ENCODE peak calls at places on chromosomes 5 and 9, in seven cellular contexts. T, P, X, F, R, E and Z are unnamed samples.

GRCh38 chr9:33288828-33289483 is 1.4 kb upstream of the NFX1 start:
- DNase-seq in T (peak; percentile 58), E (no peak), F (no peak), R (no peak), X (no peak), P (peak; percentile 17), Z (peak; percentile 75)

GRCh38 chr5:41790038-41790776 is 80.0 kb downstream of the OXCT1 start:
- DNase-seq in T (no peak), R (no peak), E (no peak), X (no peak), P (no peak), F (no peak), Z (no peak)

GRCh38 chr9:85248514-85249312 is 493.0 kb downstream of the AGTPBP1 start:
- DNase-seq in T (no peak), R (no peak), F (peak; percentile 62), E (peak; percentile 10), P (no peak), X (no peak), Z (no peak)

GRCh38 chr5:90586469-90586868 is 27.9 kb downstream of the ADGRV1 start:
- DNase-seq in X (no peak), P (no peak), F (no peak), T (no peak), E (no peak), R (no peak), Z (no peak)

GRCh38 chr9:106878081-106878837 is 15.3 kb downstream of the ZNF462 start:
- DNase-seq in F (no peak), P (no peak), E (no peak), T (no peak), X (no peak), R (no peak), Z (no peak)

GRCh38 chr5:35082530-35082929 is 34.8 kb upstream of the AGXT2 start:
- DNase-seq in E (no peak), T (no peak), X (no peak), P (no peak), R (no peak), F (no peak), Z (no peak)

GRCh38 chr5:119484884-119485283 is 32.6 kb downstream of the HSD17B4 start:
- DNase-seq in T (no peak), X (no peak), F (no peak), P (no peak), R (no peak), E (no peak), Z (no peak)

GRCh38 chr5:40401281-40401680 is 278.4 kb upstream of the PTGER4 start:
- DNase-seq in F (no peak), R (no peak), E (no peak), P (no peak), T (no peak), X (no peak), Z (no peak)

GRCh38 chr5:93581738-93582414 is 857 bp upstream of the NR2F1-AS1 start:
- DNase-seq in F (peak; percentile 92), X (no peak), P (no peak), R (no peak), T (no peak), E (peak; percentile 83), Z (peak; percentile 72)

GRCh38 chr9:132163457-132163875 is 1.6 kb downstream of the NTNG2 start:
- DNase-seq in X (no peak), F (no peak), P (no peak), R (no peak), E (no peak), T (peak; percentile 85), Z (no peak)

GRCh38 chr9:137130176-137130755 is 8.7 kb upstream of the GRIN1 start:
- DNase-seq in T (no peak), R (no peak), E (no peak), F (no peak), P (no peak), X (no peak), Z (no peak)

GRCh38 chr5:124655943-124656459 is 90.4 kb downstream of the ZNF608 start:
- DNase-seq in T (no peak), F (peak; percentile 57), X (no peak), P (peak; percentile 80), E (peak; percentile 91), R (peak; percentile 70), Z (no peak)

GRCh38 chr9:70477146-70477745 is 62.8 kb upstream of the KLF9 start:
- DNase-seq in E (no peak), X (no peak), F (no peak), P (no peak), R (no peak), T (no peak), Z (peak; percentile 40)

GRCh38 chr9:135602789-135603481 is 36.4 kb downstream of the GLT6D1 start:
- DNase-seq in F (no peak), E (peak; percentile 34), T (peak; percentile 78), X (no peak), R (peak; percentile 44), P (peak; percentile 47), Z (peak; percentile 58)

GRCh38 chr5:60649288-60649917 is 50.6 kb downstream of the DEPDC1B start:
- DNase-seq in T (no peak), X (no peak), R (no peak), F (no peak), P (no peak), E (peak; percentile 58), Z (no peak)

GRCh38 chr9:92969516-92970466 is 22.5 kb downstream of the FGD3 start:
- DNase-seq in P (no peak), T (peak; percentile 54), E (no peak), R (peak; percentile 23), X (no peak), F (no peak), Z (no peak)

GRCh38 chr5:102433473-102433872 is 65.3 kb downstream of the SLCO6A1 start:
- DNase-seq in T (no peak), E (no peak), P (no peak), X (no peak), F (no peak), R (no peak), Z (no peak)
- H3K4me3 ChIP-seq in T (no peak overlapping the region), E (no peak overlapping the region), P (no peak overlapping the region), X (no peak overlapping the region), F (no peak overlapping the region), R (no peak overlapping the region), Z (no peak overlapping the region)

GRCh38 chr9:128884164-128884563 is 2.2 kb downstream of the LRRC8A start:
- DNase-seq in P (no peak), R (no peak), E (no peak), T (no peak), F (no peak), X (no peak), Z (no peak)

GRCh38 chr9:128882677-128883590 is 1.0 kb downstream of the LRRC8A start:
- DNase-seq in P (no peak), F (no peak), X (no peak), T (no peak), R (no peak), E (no peak), Z (no peak)

GRCh38 chr9:128881627-128881883 is 195 bp downstream of the KYAT1 start:
- DNase-seq in X (no peak), P (no peak), E (no peak), F (no peak), R (no peak), T (no peak), Z (no peak)

GRCh38 chr9:128885376-128885775 is 3.4 kb downstream of the LRRC8A start:
- DNase-seq in F (no peak), P (no peak), R (no peak), E (no peak), X (no peak), T (no peak), Z (no peak)

GRCh38 chr9:128881884-128882676 is at the start of the genes KYAT1 and LRRC8A:
- DNase-seq in X (peak; percentile 98), R (peak; percentile 98), P (peak; percentile 98), E (peak; percentile 96), F (peak; percentile 99), T (peak; percentile 100), Z (peak; percentile 98)
- TF ChIP-seq EP300 in X (peak; percentile 89), R (no peak), P (no peak), E (no peak), F (no peak), T (no peak), Z (peak; percentile 68)

GRCh38 chr5:62314431-62314830 is 8.4 kb downstream of the KIF2A start:
- DNase-seq in T (no peak), P (no peak), F (no peak), R (no peak), E (no peak), X (no peak), Z (no peak)
- H3K4me3 ChIP-seq in T (no peak overlapping the region), P (no peak overlapping the region), F (no peak overlapping the region), R (no peak overlapping the region), E (no peak overlapping the region), X (no peak overlapping the region), Z (no peak overlapping the region)

DNA sequence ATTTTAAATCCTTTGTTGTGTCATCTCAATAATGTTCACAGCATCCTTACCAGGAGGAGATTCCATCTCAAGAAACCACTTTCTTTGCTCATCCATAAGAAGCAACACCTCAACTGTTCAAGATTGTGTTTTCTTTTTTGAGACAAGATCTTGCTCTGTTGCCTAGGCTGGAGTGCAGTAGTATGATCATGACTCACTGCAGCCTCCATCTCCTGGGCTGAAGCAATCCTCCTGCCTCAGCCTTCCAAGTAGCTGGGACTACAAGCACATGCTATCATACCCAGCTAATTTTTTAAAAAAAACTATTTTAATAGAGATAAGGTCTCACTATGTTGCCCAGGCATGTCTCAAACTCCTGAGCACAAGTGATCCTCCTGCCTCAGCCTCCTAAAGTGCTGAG is 60.0 kb downstream of the ABHD17B start:
- DNase-seq in F (no peak), E (no peak), T (no peak), R (no peak), P (no peak), X (no peak), Z (no peak)
- TF ChIP-seq EP300 in F (no peak), E (no peak), T (no peak), R (no peak), P (no peak), X (no peak), Z (no peak)

DNA sequence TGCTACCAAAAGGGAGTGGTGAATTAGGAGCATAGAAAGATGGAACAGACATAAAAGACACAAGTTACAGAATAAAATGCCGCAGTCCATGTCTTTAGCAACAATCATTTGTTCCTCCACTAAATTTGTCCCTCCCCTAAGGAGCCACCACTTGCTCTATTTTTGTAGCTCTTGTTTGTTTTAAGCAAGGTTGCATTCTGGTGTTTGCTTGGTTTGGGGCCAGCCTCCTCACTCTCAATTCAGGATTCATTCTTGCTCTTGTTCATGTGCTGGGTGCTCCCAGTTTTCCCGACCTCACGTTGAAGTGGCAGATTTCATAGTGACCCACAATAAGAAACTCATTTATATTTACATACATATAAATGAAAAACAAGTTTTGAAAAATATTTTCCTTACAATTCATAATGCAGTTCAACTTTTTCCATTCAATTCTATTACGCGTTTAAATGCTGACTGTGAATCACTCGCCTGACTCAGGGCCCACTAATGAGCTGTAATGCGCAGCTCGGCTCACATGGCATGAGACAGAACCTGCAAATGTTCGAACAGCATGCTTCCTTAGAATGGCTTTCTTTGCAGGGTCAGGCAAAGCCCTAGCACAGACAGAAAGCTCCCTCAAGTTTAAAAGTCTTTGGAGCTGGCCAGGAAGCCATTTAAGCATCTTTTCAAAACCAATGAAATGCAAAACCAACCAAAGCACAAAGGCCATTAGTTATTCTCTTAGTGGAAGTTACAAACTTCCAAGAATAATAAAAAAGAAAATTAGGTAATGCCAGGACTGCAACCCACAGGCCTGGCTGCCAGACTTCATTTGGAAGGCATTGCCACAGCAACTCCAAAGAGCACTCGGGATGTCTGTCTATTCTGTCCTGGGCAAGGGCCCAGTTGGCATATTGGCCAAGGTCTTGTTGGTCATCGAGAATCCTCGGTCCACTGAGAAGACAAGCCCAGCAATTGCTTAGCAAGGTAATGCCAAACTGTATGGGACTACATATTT is 41.7 kb downstream of the RETREG1 start:
- DNase-seq in P (no peak), R (no peak), T (no peak), E (no peak), F (no peak), X (no peak), Z (no peak)
- H3K4me3 ChIP-seq in P (no peak overlapping the region), R (no peak overlapping the region), T (no peak overlapping the region), E (no peak overlapping the region), F (no peak overlapping the region), X (no peak overlapping the region), Z (no peak overlapping the region)